ENCODE peak calls at places on chromosomes 1 and 21, in four cellular contexts. B is heart right ventricle, S is cardiac fibroblast, L is stomach. D is an unnamed sample.

GRCh38 chr1:8011923-8012858 is 13.9 kb downstream of the ERRFI1 start:
- DNase-seq in B (no peak), S (no peak), L (no peak), D (no peak)

GRCh38 chr1:168729405-168729802 is 398 bp upstream of the DPT start:
- DNase-seq in B (no peak), S (no peak), L (no peak), D (no peak)

GRCh38 chr1:20063861-20064292 is 6.1 kb upstream of the PLA2G5 start:
- DNase-seq in B (no peak), S (peak), L (no peak), D (peak)

GRCh38 chr1:192633533-192634258 is 2.3 kb upstream of the RGS13 start:
- DNase-seq in B (no peak), S (no peak), L (no peak), D (no peak)

GRCh38 chr1:206685256-206685748 is 597 bp downstream of the MAPKAPK2 start:
- DNase-seq in B (no peak), S (peak), L (no peak), D (peak)

GRCh38 chr1:170593612-170594011 is 61.6 kb downstream of the GORAB start:
- DNase-seq in B (no peak), S (no peak), L (no peak), D (peak)

GRCh38 chr1:85223334-85223733 is 22.5 kb upstream of the SYDE2 start:
- DNase-seq in B (no peak), S (no peak), L (no peak), D (no peak)

GRCh38 chr1:85116856-85117255 is 68.6 kb upstream of the MCOLN3 start:
- DNase-seq in B (no peak), S (no peak), L (no peak), D (no peak)

GRCh38 chr1:184141481-184141880 is 90.0 kb downstream of the TSEN15 start:
- DNase-seq in B (no peak), S (no peak), L (no peak), D (no peak)

GRCh38 chr21:37207441-37208009 is 59.6 kb downstream of the VPS26C start:
- DNase-seq in B (peak), S (peak), L (no peak), D (peak)

GRCh38 chr1:93221913-93222312 is 41.4 kb downstream of the CCDC18 start:
- DNase-seq in B (no peak), S (no peak), L (no peak), D (no peak)

GRCh38 chr1:192005976-192006375 is 152.3 kb upstream of the RGS18 start:
- DNase-seq in B (no peak), S (no peak), L (no peak), D (no peak)

GRCh38 chr1:166918618-166919017 is 42.6 kb upstream of the TADA1 start:
- DNase-seq in B (no peak), S (no peak), L (no peak), D (no peak)

GRCh38 chr21:45454924-45455315 is 50.0 kb downstream of the COL18A1 start:
- DNase-seq in B (no peak), S (peak), L (no peak), D (peak)

GRCh38 chr21:45455321-45456013 is 50.5 kb downstream of the COL18A1 start:
- DNase-seq in B (no peak), S (peak), L (no peak), D (peak)

GRCh38 chr21:45457161-45457831 is 52.3 kb downstream of the COL18A1 start:
- DNase-seq in B (no peak), S (no peak), L (no peak), D (no peak)

GRCh38 chr21:45456836-45457160 is 51.8 kb downstream of the COL18A1 start:
- DNase-seq in B (no peak), S (no peak), L (no peak), D (no peak)

DNA sequence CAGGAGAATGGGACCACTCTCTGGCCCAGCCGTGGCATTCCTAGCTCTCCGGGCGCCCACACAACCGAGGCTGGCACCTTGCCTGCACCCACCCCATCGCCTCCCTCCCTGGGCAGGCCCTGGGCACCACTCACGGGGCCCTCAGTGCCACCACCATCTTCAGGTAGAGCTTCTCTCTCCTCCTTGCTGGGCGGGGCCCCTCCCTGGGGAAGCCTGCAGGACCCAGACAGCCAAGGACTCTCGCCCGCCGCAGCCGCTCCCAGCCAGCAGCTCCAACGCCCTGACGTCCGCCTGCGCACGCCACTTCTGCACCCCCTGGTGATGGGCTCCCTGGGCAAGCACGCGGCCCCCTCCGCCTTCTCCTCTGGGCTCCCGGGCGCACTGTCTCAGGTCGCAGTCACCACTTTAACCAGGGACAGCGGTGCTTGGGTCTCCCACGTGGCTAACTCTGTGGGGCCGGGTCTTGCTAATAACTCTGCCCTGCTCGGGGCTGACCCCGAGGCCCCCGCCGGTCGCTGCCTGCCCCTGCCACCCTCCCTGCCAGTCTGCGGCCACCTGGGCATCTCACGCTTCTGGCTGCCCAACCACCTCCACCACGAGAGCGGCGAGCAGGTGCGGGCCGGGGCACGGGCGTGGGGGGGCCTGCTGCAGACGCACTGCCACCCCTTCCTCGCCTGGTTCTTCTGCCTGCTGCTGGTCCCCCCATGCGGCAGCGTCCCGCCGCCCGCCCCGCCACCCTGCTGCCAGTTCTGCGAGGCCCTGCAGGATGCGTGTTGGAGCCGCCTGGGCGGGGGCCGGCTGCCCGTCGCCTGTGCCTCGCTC is 51.3 kb downstream of the COL18A1 start:
- DNase-seq in B (no peak), S (no peak), L (no peak), D (no peak)
- H3K4me3 ChIP-seq in B (peak), S (peak), L (peak), D (peak)

GRCh38 chr1:41312991-41313645 is 48.1 kb upstream of the FOXO6 start:
- DNase-seq in B (no peak), S (peak), L (no peak), D (peak)

GRCh38 chr1:41315482-41315823 is 45.8 kb upstream of the FOXO6 start:
- DNase-seq in B (no peak), S (peak), L (no peak), D (no peak)

GRCh38 chr1:41314376-41314775 is 46.9 kb upstream of the FOXO6 start:
- DNase-seq in B (no peak), S (no peak), L (no peak), D (peak)

GRCh38 chr1:41314781-41315481 is 46.3 kb upstream of the FOXO6 start:
- DNase-seq in B (no peak), S (peak), L (peak), D (peak)

GRCh38 chr1:41313661-41314131 is 47.5 kb upstream of the FOXO6 start:
- DNase-seq in B (no peak), S (peak), L (no peak), D (peak)
- TF ChIP-seq CTCF in B (peak), S (peak), L (no peak), D (peak)

DNA sequence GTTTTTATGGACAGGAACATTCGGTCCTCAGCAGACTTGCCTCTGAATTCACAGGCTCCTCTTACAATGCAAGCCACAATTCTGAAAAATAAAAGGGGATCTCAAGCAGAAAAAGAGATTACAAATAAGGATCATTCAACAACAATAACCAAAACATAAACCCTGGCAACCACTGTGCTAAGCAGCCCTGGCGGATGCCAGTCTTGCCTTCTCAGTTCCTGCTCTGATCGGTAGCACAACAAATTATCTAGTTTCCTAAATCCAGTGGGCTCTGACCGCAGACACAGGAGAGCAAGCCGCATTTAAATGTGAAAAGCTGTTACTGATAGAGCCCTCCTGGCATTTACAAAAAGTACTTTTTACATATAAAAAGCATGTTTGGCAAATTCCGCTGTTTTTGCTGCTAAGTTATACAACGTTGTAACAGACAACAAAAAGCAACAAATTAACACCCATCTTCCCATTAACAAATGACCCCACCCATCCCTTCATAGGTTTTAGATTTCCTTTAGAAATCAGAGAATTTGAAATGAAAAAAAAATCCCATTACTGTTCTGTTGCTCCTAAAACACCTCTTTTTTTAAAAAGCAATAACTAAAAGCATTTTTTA is 123.3 kb upstream of the FOXD3 start:
- DNase-seq in B (no peak), S (no peak), L (no peak), D (no peak)
- H3K4me3 ChIP-seq in B (no peak), S (no peak), L (no peak), D (no peak)

GRCh38 chr1:79362470-79362869 is 355.9 kb upstream of the ADGRL4 start:
- DNase-seq in B (no peak), S (no peak), L (no peak), D (no peak)
- TF ChIP-seq CTCF in B (no peak), S (no peak), L (no peak), D (peak)

GRCh38 chr21:45265721-45266517 is 21.8 kb downstream of the POFUT2 start:
- DNase-seq in B (no peak), S (no peak), L (peak), D (no peak)
- H3K4me3 ChIP-seq in B (no peak), S (no peak), L (no peak), D (no peak)

GRCh38 chr1:245679796-245680195 is 525.0 kb downstream of the KIF26B start:
- DNase-seq in B (no peak), S (no peak), L (no peak), D (no peak)

GRCh38 chr1:245678866-245679411 is 524.2 kb downstream of the KIF26B start:
- DNase-seq in B (no peak), S (no peak), L (peak), D (no peak)

GRCh38 chr1:245682638-245683376 is 528.0 kb downstream of the KIF26B start:
- DNase-seq in B (peak), S (peak), L (peak), D (peak)

GRCh38 chr1:245677446-245678240 is 522.9 kb downstream of the KIF26B start:
- DNase-seq in B (no peak), S (peak), L (peak), D (peak)

GRCh38 chr1:245680395-245680794 is 525.6 kb downstream of the KIF26B start:
- DNase-seq in B (no peak), S (no peak), L (no peak), D (no peak)
- TF ChIP-seq CTCF in B (no peak), S (no peak), L (no peak), D (no peak)

GRCh38 chr1:45622891-45623394 is 911 bp downstream of the CCDC17 start:
- DNase-seq in B (no peak), S (no peak), L (no peak), D (no peak)
- H3K4me3 ChIP-seq in B (peak), S (no peak), L (no peak), D (no peak)

GRCh38 chr1:178725603-178726517 is 816 bp downstream of the RALGPS2 start:
- DNase-seq in B (peak), S (peak), L (peak), D (peak)
- TF ChIP-seq CTCF in B (no peak), S (no peak), L (no peak), D (no peak)

GRCh38 chr21:45108034-45108790 is 33.8 kb downstream of the ADARB1 start:
- DNase-seq in B (no peak), S (no peak), L (no peak), D (no peak)

GRCh38 chr21:45108808-45109800 is 34.7 kb downstream of the ADARB1 start:
- DNase-seq in B (no peak), S (no peak), L (no peak), D (no peak)

GRCh38 chr21:45110873-45111624 is 36.7 kb downstream of the ADARB1 start:
- DNase-seq in B (no peak), S (no peak), L (no peak), D (no peak)

GRCh38 chr21:45111703-45112102 is 37.3 kb downstream of the ADARB1 start:
- DNase-seq in B (no peak), S (no peak), L (no peak), D (no peak)

DNA sequence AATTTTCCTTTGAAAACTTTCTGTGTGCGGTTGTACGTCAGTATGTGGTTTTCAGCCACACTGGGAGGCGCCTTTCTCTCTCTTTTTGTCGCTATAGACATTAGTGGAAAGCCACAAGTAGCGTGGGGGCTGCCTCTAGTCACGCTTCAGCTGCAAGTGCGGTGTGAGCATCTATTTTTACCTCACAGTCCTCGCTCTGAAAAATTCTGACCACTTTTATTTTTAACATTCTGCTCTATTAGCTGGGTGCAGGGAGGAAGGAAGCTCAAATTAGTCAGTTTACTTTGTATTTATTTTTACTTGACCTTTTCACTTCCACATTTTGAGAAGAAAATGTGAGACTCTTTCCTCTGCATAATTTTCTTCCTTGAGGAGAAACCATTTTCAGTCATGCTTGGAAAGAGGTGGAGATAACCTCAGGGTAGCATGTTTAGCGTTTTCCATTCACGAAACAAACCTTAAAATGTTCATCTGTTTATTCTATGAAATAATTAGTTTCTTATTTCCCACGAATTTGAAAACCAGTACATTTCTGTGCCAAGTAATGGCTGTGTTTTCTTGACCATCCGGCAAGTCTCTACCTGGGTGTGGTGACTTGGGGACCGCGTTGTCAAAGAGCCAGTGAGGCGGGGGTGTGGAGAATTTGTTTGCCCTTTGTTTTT is 35.6 kb downstream of the ADARB1 start:
- DNase-seq in B (no peak), S (no peak), L (no peak), D (no peak)
- H3K4me3 ChIP-seq in B (no peak), S (no peak), L (no peak), D (no peak)

GRCh38 chr1:51311826-51312225 is 18.5 kb downstream of the TTC39A start:
- DNase-seq in B (no peak), S (no peak), L (no peak), D (no peak)

GRCh38 chr1:51313961-51314777 is 16.2 kb downstream of the TTC39A start:
- DNase-seq in B (no peak), S (peak), L (no peak), D (peak)

GRCh38 chr1:51312718-51313117 is 17.6 kb downstream of the TTC39A start:
- DNase-seq in B (no peak), S (no peak), L (no peak), D (no peak)

GRCh38 chr1:51314974-51315373 is 15.4 kb downstream of the TTC39A start:
- DNase-seq in B (no peak), S (no peak), L (peak), D (no peak)

GRCh38 chr1:51313268-51313852 is 17.0 kb downstream of the TTC39A start:
- DNase-seq in B (no peak), S (peak), L (no peak), D (no peak)
- TF ChIP-seq CTCF in B (peak), S (peak), L (no peak), D (peak)

D was measured in fibroblast of the aortic adventitia.